ENCODE peak calls at places on chromosomes 13 and 19, in seven cellular contexts. J is neuronal stem cell; E is SJCRH30; C is mesendoderm; O is endodermal cell; H is heart left ventricle; W is naive thymus-derived CD4-positive, alpha-beta T cell. S is an unnamed sample.

GRCh38 chr19:33374406-33374703 is 846 bp downstream of the CEBPG start:
- DNase-seq in J (no peak), E (peak), C (peak), O (no peak), H (no peak), W (no peak), S (no peak)

GRCh38 chr19:34253711-34254551 is 423 bp upstream of the GARRE1 start:
- DNase-seq in J (peak), E (peak), C (peak), O (peak), H (peak), W (peak), S (peak)

GRCh38 chr19:5948697-5949564 is 29.0 kb downstream of the RANBP3 start:
- DNase-seq in J (no peak), E (no peak), C (no peak), O (no peak), H (no peak), W (peak), S (no peak)

GRCh38 chr19:55210120-55210493 is 806 bp upstream of the PTPRH start:
- DNase-seq in J (no peak), E (no peak), C (no peak), O (no peak), H (no peak), W (no peak), S (no peak)

GRCh38 chr19:7734220-7735203 is 2.6 kb upstream of the CLEC4G start:
- DNase-seq in J (no peak), E (no peak), C (no peak), O (no peak), H (no peak), W (no peak), S (no peak)

GRCh38 chr19:50432221-50432626 is 468 bp upstream of the MYBPC2 start:
- DNase-seq in J (peak), E (peak), C (peak), O (peak), H (no peak), W (no peak), S (no peak)

GRCh38 chr19:45306522-45307027 is 16.1 kb downstream of the CKM start:
- DNase-seq in J (no peak), E (peak), C (peak), O (peak), H (no peak), W (no peak), S (no peak)

GRCh38 chr13:98291658-98292057 is 114.6 kb upstream of the RNF113B start:
- DNase-seq in J (no peak), E (peak), C (no peak), O (peak), H (no peak), W (no peak), S (no peak)

GRCh38 chr19:4499855-4500254 is 18.4 kb downstream of the PLIN4 start:
- DNase-seq in J (no peak), E (no peak), C (no peak), O (no peak), H (peak), W (no peak), S (no peak)

GRCh38 chr13:19185086-19185864 is 3.7 kb upstream of the TUBA3C start:
- DNase-seq in J (no peak), E (no peak), C (no peak), O (no peak), H (no peak), W (no peak), S (no peak)

GRCh38 chr13:47454986-47455385 is 546.1 kb downstream of the SUCLA2 start:
- DNase-seq in J (no peak), E (no peak), C (no peak), O (no peak), H (no peak), W (no peak), S (no peak)

GRCh38 chr13:71028884-71029283 is 838.1 kb downstream of the DACH1 start:
- DNase-seq in J (no peak), E (no peak), C (no peak), O (no peak), H (no peak), W (no peak), S (no peak)

GRCh38 chr13:102904408-102904862 is 58.6 kb downstream of the ERCC5 start:
- DNase-seq in J (no peak), E (no peak), C (no peak), O (no peak), H (no peak), W (no peak), S (no peak)

GRCh38 chr13:58882556-58882955 is 1251.0 kb downstream of the PCDH17 start:
- DNase-seq in J (no peak), E (no peak), C (no peak), O (no peak), H (no peak), W (no peak), S (no peak)

GRCh38 chr13:92317066-92317465 is 909.5 kb upstream of the GPC6 start:
- DNase-seq in J (no peak), E (peak), C (peak), O (no peak), H (no peak), W (no peak), S (no peak)

GRCh38 chr13:84553252-84553651 is 671.0 kb upstream of the SLITRK1 start:
- DNase-seq in J (no peak), E (no peak), C (no peak), O (no peak), H (no peak), W (no peak), S (no peak)

GRCh38 chr13:25253702-25254101 is 33.6 kb downstream of the MTMR6 start:
- DNase-seq in J (no peak), E (no peak), C (no peak), O (no peak), H (no peak), W (no peak), S (no peak)

GRCh38 chr19:44750713-44751112 is 2.2 kb downstream of the BCL3 start:
- DNase-seq in J (no peak), E (no peak), C (no peak), O (no peak), H (no peak), W (no peak), S (no peak)

GRCh38 chr19:47240996-47241918 is 10.3 kb upstream of the BBC3 start:
- DNase-seq in J (no peak), E (peak), C (peak), O (peak), H (peak), W (peak), S (peak)

GRCh38 chr13:50006426-50007135 is 8.7 kb upstream of the KCNRG start:
- DNase-seq in J (no peak), E (no peak), C (no peak), O (no peak), H (no peak), W (no peak), S (no peak)

GRCh38 chr13:44323754-44324153 is 49.9 kb upstream of the SERP2 start:
- DNase-seq in J (no peak), E (no peak), C (no peak), O (no peak), H (no peak), W (no peak), S (no peak)

GRCh38 chr13:99331881-99332293 is 24.7 kb upstream of the GPR183 start:
- DNase-seq in J (no peak), E (peak), C (no peak), O (no peak), H (no peak), W (no peak), S (no peak)

GRCh38 chr13:34340534-34340933 is 522.6 kb downstream of the RFC3 start:
- DNase-seq in J (no peak), E (no peak), C (no peak), O (no peak), H (no peak), W (no peak), S (no peak)

GRCh38 chr19:37401078-37401477 is 30.2 kb downstream of the ZNF527 start:
- DNase-seq in J (no peak), E (no peak), C (no peak), O (no peak), H (no peak), W (no peak), S (no peak)

GRCh38 chr19:38649305-38650179 is 2.1 kb downstream of the ACTN4 start:
- DNase-seq in J (no peak), E (no peak), C (no peak), O (peak), H (peak), W (no peak), S (no peak)

GRCh38 chr13:21998279-21998678 is 327.4 kb downstream of the FGF9 start:
- DNase-seq in J (no peak), E (peak), C (peak), O (no peak), H (no peak), W (no peak), S (no peak)

GRCh38 chr19:34184880-34185491 is 12.7 kb downstream of the LSM14A start:
- DNase-seq in J (no peak), E (no peak), C (no peak), O (no peak), H (no peak), W (no peak), S (peak)

GRCh38 chr19:19458110-19458816 is 52.8 kb downstream of the GATAD2A start:
- DNase-seq in J (no peak), E (no peak), C (no peak), O (no peak), H (no peak), W (no peak), S (no peak)

GRCh38 chr19:16197188-16197621 is 506 bp upstream of the AP1M1 start:
- DNase-seq in J (no peak), E (no peak), C (peak), O (no peak), H (no peak), W (no peak), S (no peak)

GRCh38 chr13:30113983-30114491 is 193.3 kb downstream of the KATNAL1 start:
- DNase-seq in J (no peak), E (peak), C (peak), O (peak), H (no peak), W (no peak), S (no peak)

GRCh38 chr13:67736646-67737420 is 506.7 kb upstream of the PCDH9 start:
- DNase-seq in J (peak), E (peak), C (peak), O (peak), H (no peak), W (no peak), S (no peak)

DNA sequence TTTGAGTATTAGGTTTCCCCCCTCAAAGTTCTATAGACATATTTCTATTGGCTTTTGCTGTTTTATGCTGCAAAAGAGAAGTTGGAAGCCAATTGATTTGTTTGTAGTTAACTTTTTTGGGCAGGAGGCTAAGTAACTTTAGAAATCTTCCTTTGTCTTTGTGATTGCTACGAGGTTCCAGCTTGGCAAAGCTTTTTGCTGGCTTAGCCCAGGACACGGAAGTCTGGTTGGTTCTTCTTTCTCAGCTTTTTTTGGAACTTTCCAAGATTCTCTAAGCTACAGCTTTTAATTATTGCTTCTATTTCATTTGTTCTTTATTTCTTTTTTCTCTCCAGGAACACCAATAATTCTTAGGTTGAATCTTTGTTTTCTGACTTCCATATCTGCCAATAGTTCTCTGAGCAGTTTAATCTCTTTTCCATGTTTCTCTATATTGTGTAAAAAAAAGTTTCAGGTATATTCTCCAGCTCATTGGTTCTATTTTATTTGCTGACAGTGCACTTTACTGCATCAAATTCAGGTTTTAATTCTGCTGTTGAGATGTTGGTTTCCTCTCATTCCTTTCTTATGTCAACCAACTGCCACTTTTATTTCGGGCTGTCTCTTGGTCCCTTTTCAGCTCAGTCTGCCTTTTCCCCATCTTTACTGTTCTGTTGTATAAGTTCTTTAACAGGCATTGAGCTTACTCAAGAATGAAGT is 27.8 kb downstream of the MBNL2 start:
- DNase-seq in J (no peak), E (no peak), C (no peak), O (no peak), H (no peak), W (no peak), S (no peak)
- H3K27ac ChIP-seq in J (no peak), E (no peak), C (no peak), O (peak), H (peak), W (no peak), S (no peak)

GRCh38 chr13:110907951-110908898 is 6.6 kb downstream of the ANKRD10 start:
- DNase-seq in J (no peak), E (no peak), C (peak), O (peak), H (no peak), W (no peak), S (no peak)
- H3K27ac ChIP-seq in J (no peak), E (no peak), C (no peak), O (peak), H (peak), W (no peak), S (no peak)

GRCh38 chr13:85693889-85694511 is 105.2 kb downstream of the SLITRK6 start:
- DNase-seq in J (no peak), E (no peak), C (peak), O (peak), H (no peak), W (no peak), S (no peak)
- H3K27ac ChIP-seq in J (no peak), E (no peak), C (no peak), O (no peak), H (no peak), W (no peak), S (no peak)

DNA sequence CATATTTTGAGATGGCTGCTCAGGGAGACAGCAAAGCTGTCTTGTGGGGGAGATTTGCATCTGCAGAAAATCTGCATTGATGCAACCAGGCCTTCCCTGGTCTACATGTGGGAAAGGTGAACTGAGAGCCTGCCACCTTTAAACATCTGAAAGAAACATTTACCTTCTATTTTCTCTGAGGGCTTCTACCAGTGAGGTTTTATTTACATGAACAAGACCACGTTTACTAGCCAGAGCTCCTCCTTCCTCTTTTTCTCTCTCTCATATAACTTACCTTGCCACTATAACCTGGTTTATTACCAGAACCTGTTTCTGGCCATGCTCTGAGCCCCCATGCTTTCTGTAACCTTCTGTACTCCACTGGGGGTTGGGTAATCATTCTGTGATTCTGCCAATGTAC is 14.4 kb upstream of the RUBCNL start:
- DNase-seq in J (no peak), E (no peak), C (no peak), O (no peak), H (no peak), W (no peak), S (no peak)
- H3K27ac ChIP-seq in J (no peak), E (no peak), C (no peak), O (no peak), H (no peak), W (no peak), S (no peak)

GRCh38 chr19:1354496-1355257 is 29.0 kb upstream of the NDUFS7 start:
- DNase-seq in J (peak), E (peak), C (peak), O (peak), H (peak), W (peak), S (peak)
- H3K27ac ChIP-seq in J (peak), E (peak), C (peak), O (peak), H (peak), W (peak), S (peak)

GRCh38 chr19:12778905-12779161 is 3.5 kb upstream of the HOOK2 start:
- DNase-seq in J (no peak), E (no peak), C (no peak), O (no peak), H (no peak), W (no peak), S (no peak)
- H3K27ac ChIP-seq in J (no peak), E (peak), C (peak), O (no peak), H (peak), W (peak), S (peak)